ENCODE peak calls at places on chromosome 7, in five cellular contexts. One of them, this sample, is unnamed.

GRCh38 chr7:18974803-18975202 is 142.6 kb downstream of the TWIST1 start:
- DNase-seq in GM20000: no peak
- DNase-seq in PC-9: peak
- DNase-seq in cardiac fibroblast: peak
- DNase-seq in AG04450: peak
- DNase-seq in this sample: no peak

GRCh38 chr7:23679898-23680416 is at the start of gene FAM221A:
- DNase-seq in cardiac fibroblast: peak
- DNase-seq in GM20000: peak
- DNase-seq in AG04450: peak
- DNase-seq in PC-9: peak
- DNase-seq in this sample: no peak

GRCh38 chr7:38244516-38244915 is 28.9 kb downstream of the TARP start:
- DNase-seq in GM20000: no peak
- DNase-seq in PC-9: no peak
- DNase-seq in AG04450: no peak
- DNase-seq in cardiac fibroblast: no peak
- DNase-seq in this sample: no peak

GRCh38 chr7:40808409-40808942 is 673.7 kb downstream of the SUGCT start:
- DNase-seq in PC-9: peak
- DNase-seq in GM20000: no peak
- DNase-seq in cardiac fibroblast: peak
- DNase-seq in AG04450: peak
- DNase-seq in this sample: no peak

GRCh38 chr7:45184326-45185027 is 26.9 kb downstream of the RAMP3 start:
- DNase-seq in PC-9: no peak
- DNase-seq in AG04450: no peak
- DNase-seq in cardiac fibroblast: no peak
- DNase-seq in GM20000: no peak
- DNase-seq in this sample: no peak

GRCh38 chr7:150947761-150948680 is 30.1 kb downstream of the KCNH2 start:
- DNase-seq in PC-9: no peak
- DNase-seq in GM20000: peak
- DNase-seq in AG04450: no peak
- DNase-seq in cardiac fibroblast: no peak
- DNase-seq in this sample: no peak

GRCh38 chr7:134693256-134693655 is 46.6 kb downstream of the BPGM start:
- DNase-seq in AG04450: peak
- DNase-seq in PC-9: no peak
- DNase-seq in cardiac fibroblast: peak
- DNase-seq in GM20000: no peak
- DNase-seq in this sample: no peak

GRCh38 chr7:149625339-149625946 is 127.8 kb upstream of the ZNF746 start:
- DNase-seq in AG04450: no peak
- DNase-seq in cardiac fibroblast: peak
- DNase-seq in GM20000: peak
- DNase-seq in PC-9: peak
- DNase-seq in this sample: no peak

GRCh38 chr7:61576-62360 is 130.6 kb upstream of the FAM20C start:
- DNase-seq in cardiac fibroblast: no peak
- DNase-seq in PC-9: no peak
- DNase-seq in AG04450: no peak
- DNase-seq in GM20000: no peak
- DNase-seq in this sample: no peak

GRCh38 chr7:144011458-144012230 is 11.5 kb downstream of the OR6B1 start:
- DNase-seq in PC-9: no peak
- DNase-seq in GM20000: no peak
- DNase-seq in cardiac fibroblast: peak
- DNase-seq in AG04450: no peak
- DNase-seq in this sample: no peak

GRCh38 chr7:95694334-95694733 is 78.0 kb upstream of the DYNC1I1 start:
- DNase-seq in GM20000: no peak
- DNase-seq in AG04450: no peak
- DNase-seq in cardiac fibroblast: no peak
- DNase-seq in PC-9: no peak
- DNase-seq in this sample: no peak

GRCh38 chr7:2523941-2524807 is 4.6 kb downstream of the LFNG start:
- DNase-seq in AG04450: no peak
- DNase-seq in cardiac fibroblast: peak
- DNase-seq in GM20000: no peak
- DNase-seq in PC-9: peak
- DNase-seq in this sample: peak

GRCh38 chr7:47988496-47989386 is 9.3 kb upstream of the HUS1 start:
- DNase-seq in cardiac fibroblast: peak
- DNase-seq in AG04450: no peak
- DNase-seq in PC-9: no peak
- DNase-seq in GM20000: no peak
- DNase-seq in this sample: no peak

GRCh38 chr7:90759752-90760151 is 163.6 kb downstream of the CDK14 start:
- DNase-seq in AG04450: no peak
- DNase-seq in GM20000: no peak
- DNase-seq in cardiac fibroblast: no peak
- DNase-seq in PC-9: no peak
- DNase-seq in this sample: no peak

GRCh38 chr7:118590107-118590506 is 365.6 kb downstream of the ANKRD7 start:
- DNase-seq in PC-9: peak
- DNase-seq in cardiac fibroblast: no peak
- DNase-seq in GM20000: no peak
- DNase-seq in AG04450: no peak
- DNase-seq in this sample: no peak

GRCh38 chr7:44141221-44141850 is at the start of gene MYL7:
- DNase-seq in cardiac fibroblast: no peak
- DNase-seq in PC-9: no peak
- DNase-seq in AG04450: no peak
- DNase-seq in GM20000: no peak
- DNase-seq in this sample: no peak

GRCh38 chr7:91182819-91183405 is 81.3 kb upstream of the FZD1 start:
- DNase-seq in PC-9: no peak
- DNase-seq in AG04450: peak
- DNase-seq in GM20000: no peak
- DNase-seq in cardiac fibroblast: peak
- DNase-seq in this sample: no peak

GRCh38 chr7:84277628-84278224 is 83.1 kb upstream of the SEMA3A start:
- DNase-seq in GM20000: no peak
- DNase-seq in cardiac fibroblast: no peak
- DNase-seq in PC-9: no peak
- DNase-seq in AG04450: no peak
- DNase-seq in this sample: no peak